ENCODE peak calls at places on chromosome 13, in five cellular contexts. K is osteocyte; H is activated CD8-positive, alpha-beta memory T cell treated with anti-CD3 and anti-CD28 coated beads for 4 hours; Q is stimulated activated naive CD4-positive, alpha-beta T cell; M is EL. T is an unnamed sample.

GRCh38 chr13:24323036-24323738 is 13.8 kb downstream of the C1QTNF9 start:
- DNase-seq in Q (no peak), H (no peak), M (no peak), K (no peak), T (no peak)

GRCh38 chr13:30685987-30686386 is 49.4 kb upstream of the ALOX5AP start:
- DNase-seq in M (no peak), Q (no peak), K (no peak), H (no peak), T (no peak)

GRCh38 chr13:54004026-54004699 is 975.5 kb downstream of the OLFM4 start:
- DNase-seq in K (no peak), M (no peak), H (no peak), Q (no peak), T (no peak)

GRCh38 chr13:107301724-107302374 is 733.9 kb upstream of the ARGLU1 start:
- DNase-seq in M (no peak), H (no peak), Q (no peak), K (no peak), T (no peak)

GRCh38 chr13:62293081-62293480 is 877.4 kb upstream of the PCDH20 start:
- DNase-seq in H (no peak), Q (no peak), K (no peak), M (no peak), T (no peak)

GRCh38 chr13:74135306-74136088 is 1.3 kb upstream of the KLF12 start:
- DNase-seq in Q (peak), M (peak), H (no peak), K (peak), T (peak)

GRCh38 chr13:23567792-23568480 is 2.3 kb upstream of the TNFRSF19 start:
- DNase-seq in M (no peak), H (no peak), K (no peak), Q (no peak), T (no peak)

GRCh38 chr13:39876258-39876657 is 220.8 kb downstream of the COG6 start:
- DNase-seq in M (peak), K (no peak), Q (no peak), H (no peak), T (no peak)

GRCh38 chr13:99617474-99618255 is 116.4 kb downstream of the TM9SF2 start:
- DNase-seq in K (no peak), H (no peak), M (peak), Q (no peak), T (no peak)

GRCh38 chr13:113639661-113640262 is 18.2 kb downstream of the ATP4B start:
- DNase-seq in Q (no peak), K (peak), H (no peak), M (no peak), T (no peak)